ENCODE peak calls at places on chromosome 18, in five cellular contexts. Z, L, F, Q and A are unnamed samples.

GRCh38 chr18:79586436-79587297 is 92.9 kb upstream of the CTDP1 start:
- DNase-seq in Z (no peak), L (no peak), Q (no peak), F (no peak), A (peak; percentile 39)

GRCh38 chr18:59060540-59060939 is 79.1 kb upstream of the SEC11C start:
- DNase-seq in Z (no peak), L (no peak), Q (no peak), F (no peak), A (peak; percentile 9)

GRCh38 chr18:47204908-47205522 is 28.9 kb upstream of the IER3IP1 start:
- DNase-seq in F (no peak), Z (peak; percentile 29), L (peak; percentile 85), Q (no peak), A (peak; percentile 85)

GRCh38 chr18:11147962-11148654 is 1.3 kb downstream of the PIEZO2 start:
- DNase-seq in Q (no peak), F (no peak), L (peak; percentile 47), Z (no peak), A (peak; percentile 73)

GRCh38 chr18:5068856-5069255 is 128.2 kb downstream of the AKAIN1 start:
- DNase-seq in Q (no peak), L (no peak), Z (no peak), F (no peak), A (no peak)

GRCh38 chr18:36335476-36336279 is 38.2 kb downstream of the FHOD3 start:
- DNase-seq in Z (no peak), Q (no peak), L (no peak), F (no peak), A (no peak)

GRCh38 chr18:36756262-36756661 is 72.5 kb downstream of the TPGS2 start:
- DNase-seq in Q (no peak), F (no peak), L (no peak), Z (no peak), A (no peak)

GRCh38 chr18:2910751-2911425 is 64.1 kb downstream of the EMILIN2 start:
- DNase-seq in Q (no peak), L (no peak), Z (no peak), F (no peak), A (no peak)

GRCh38 chr18:68848242-68848641 is 50.4 kb downstream of the CCDC102B start:
- DNase-seq in Z (no peak), L (no peak), F (no peak), Q (no peak), A (no peak)

GRCh38 chr18:13381907-13382682 is 163.5 kb downstream of the LDLRAD4 start:
- DNase-seq in L (no peak), F (no peak), Z (no peak), Q (peak; percentile 26), A (no peak)

GRCh38 chr18:11310476-11311086 is 161.2 kb upstream of the PIEZO2 start:
- DNase-seq in Z (peak; percentile 22), F (peak; percentile 53), L (peak; percentile 76), Q (peak; percentile 21), A (peak; percentile 92)

GRCh38 chr18:22176622-22177495 is 7.5 kb downstream of the GATA6 start:
- DNase-seq in Z (no peak), L (peak; percentile 55), Q (no peak), F (no peak), A (peak; percentile 77)

GRCh38 chr18:59109375-59109774 is 30.3 kb upstream of the SEC11C start:
- DNase-seq in L (no peak), F (no peak), Z (no peak), Q (no peak), A (no peak)

GRCh38 chr18:37322497-37323035 is 243.0 kb downstream of the CELF4 start:
- DNase-seq in F (peak; percentile 31), Q (no peak), Z (peak; percentile 26), L (peak; percentile 88), A (peak; percentile 86)

GRCh38 chr18:3653859-3654441 is 204.0 kb downstream of the TGIF1 start:
- DNase-seq in Z (no peak), Q (no peak), L (no peak), F (no peak), A (peak; percentile 51)